ENCODE peak calls at places on chromosomes 7 and 10, in four cellular contexts. V, D, M and L are unnamed samples. For H3K4me1 and H3K36me3, the result is how much of the 10 kb centered on the place peaks cover.

GRCh38 chr7:68364871-68365625 is 1233.2 kb upstream of the AUTS2 start:
- DNase-seq in V (no peak), D (no peak), M (peak), L (no peak)

GRCh38 chr7:36116347-36117200 is 36.5 kb upstream of the EEPD1 start:
- DNase-seq in V (no peak), D (peak), M (no peak), L (no peak)

GRCh38 chr10:5828725-5829124 is 15.5 kb upstream of the GDI2 start:
- DNase-seq in V (no peak), D (no peak), M (no peak), L (no peak)

GRCh38 chr7:151012031-151012692 is 12.1 kb downstream of the ATG9B start:
- DNase-seq in V (peak), M (no peak), D (no peak), L (no peak)

GRCh38 chr10:47367646-47368045 is 16.4 kb downstream of the ZNF488 start:
- DNase-seq in V (no peak), D (no peak), M (no peak), L (no peak)

GRCh38 chr10:6920072-6921019 is 340.3 kb upstream of the PRKCQ start:
- DNase-seq in V (peak), D (peak), M (peak), L (peak)

GRCh38 chr7:132255898-132256297 is 320.4 kb downstream of the PLXNA4 start:
- DNase-seq in V (peak), M (no peak), D (no peak), L (peak)

GRCh38 chr10:12332572-12333381 is 16.6 kb upstream of the CAMK1D start:
- DNase-seq in M (no peak), D (no peak), V (no peak), L (no peak)

GRCh38 chr7:49418964-49419363 is 354.5 kb upstream of the VWC2 start:
- DNase-seq in D (no peak), V (no peak), M (no peak), L (no peak)

GRCh38 chr7:81235896-81236479 is 317.1 kb upstream of the SEMA3C start:
- DNase-seq in D (no peak), M (no peak), V (no peak), L (no peak)

GRCh38 chr10:113267616-113268015 is 285.2 kb upstream of the HABP2 start:
- DNase-seq in V (no peak), D (no peak), M (no peak), L (no peak)

GRCh38 chr10:103451871-103452713 is at the start of gene CALHM2:
- DNase-seq in V (peak), M (no peak), D (no peak), L (no peak)

GRCh38 chr7:34277016-34277800 is 371.9 kb downstream of the BMPER start:
- DNase-seq in V (no peak), D (peak), M (no peak), L (no peak)
- H3K4me1 ChIP-seq in V (under half), D (under half), M (under half), L (under half)

GRCh38 chr10:10872706-10873276 is 144.9 kb upstream of the CELF2 start:
- DNase-seq in V (no peak), D (no peak), M (no peak), L (no peak)

GRCh38 chr10:10869592-10869991 is 148.1 kb upstream of the CELF2 start:
- DNase-seq in V (no peak), M (no peak), D (no peak), L (no peak)

GRCh38 chr10:10872035-10872673 is 145.5 kb upstream of the CELF2 start:
- DNase-seq in V (peak), M (no peak), D (no peak), L (no peak)

GRCh38 chr10:10871312-10871711 is 146.4 kb upstream of the CELF2 start:
- DNase-seq in V (no peak), M (no peak), D (no peak), L (no peak)

GRCh38 chr10:10870523-10871241 is 147.0 kb upstream of the CELF2 start:
- DNase-seq in M (no peak), D (no peak), V (no peak), L (no peak)
- H3K27ac ChIP-seq in M (no peak), D (no peak), V (no peak), L (no peak)

DNA sequence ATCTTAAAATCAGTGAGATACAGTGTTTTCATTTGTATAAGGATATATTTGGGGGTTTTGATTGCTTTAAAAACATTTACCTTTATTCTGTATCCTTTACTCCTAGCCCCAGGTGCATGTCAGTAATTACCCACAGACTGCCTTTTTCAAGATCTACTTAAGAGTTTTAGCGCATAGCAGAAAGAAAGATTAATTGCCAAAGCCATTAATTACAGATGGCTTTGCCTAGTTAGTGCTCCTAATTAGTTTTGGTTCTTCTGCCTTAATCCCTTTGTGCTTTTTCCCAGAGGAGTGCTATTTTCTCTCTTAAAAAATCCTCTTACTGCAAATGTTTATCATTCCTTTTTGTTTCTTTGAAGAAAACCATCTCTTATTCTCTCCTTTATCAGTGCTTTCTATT is 122.8 kb downstream of the MAPK8 start:
- DNase-seq in D (no peak), M (no peak), V (no peak), L (no peak)
- H3K36me3 ChIP-seq in D (under half), M (under half), V (under half), L (under half)

DNA sequence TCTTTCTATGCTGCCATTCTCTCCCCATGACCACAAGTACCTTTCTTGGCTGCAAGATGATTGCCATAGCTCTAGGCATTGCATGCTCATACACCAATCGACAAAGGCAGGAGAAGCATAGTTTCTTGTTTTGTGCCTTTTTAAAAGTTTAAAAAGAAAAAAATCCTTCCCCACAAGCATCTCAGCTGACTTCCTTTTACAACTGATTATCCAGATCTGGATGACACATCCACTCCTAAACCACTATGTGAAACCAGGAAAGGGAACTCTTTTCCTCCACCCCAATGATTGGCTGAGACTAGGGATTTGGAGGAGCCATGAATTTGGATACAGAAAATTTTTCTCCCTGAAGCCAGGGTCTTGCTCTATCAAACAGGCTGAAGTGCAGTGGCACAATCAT is 14.5 kb upstream of the LRRC4 start:
- DNase-seq in M (no peak), D (no peak), V (no peak), L (no peak)
- H3K4me1 ChIP-seq in M (under half), D (under half), V (under half), L (under half)

GRCh38 chr7:121449304-121449703 is 53.2 kb upstream of the FAM3C start:
- DNase-seq in D (peak), V (peak), M (no peak), L (no peak)
- H3K27ac ChIP-seq in D (no peak), V (peak), M (no peak), L (no peak)